ENCODE peak calls at places on chromosome 17, in five cellular contexts. S is neuronal stem cell, M is heart right ventricle, X is upper lobe of left lung, Y is RWPE1. O is an unnamed sample.

GRCh38 chr17:40936976-40937375 is 470 bp downstream of the KRT23 start:
- DNase-seq in S (no peak), M (no peak), X (no peak), Y (no peak), O (no peak)

GRCh38 chr17:42760652-42761581 is at the start of gene RAMP2:
- DNase-seq in S (no peak), M (peak; percentile 42), X (peak; percentile 91), Y (no peak), O (no peak)

GRCh38 chr17:39536468-39536867 is 71.3 kb downstream of the NEUROD2 start:
- DNase-seq in S (no peak), M (no peak), X (no peak), Y (no peak), O (no peak)

GRCh38 chr17:13827118-13827517 is 225.4 kb upstream of the HS3ST3A1 start:
- DNase-seq in S (no peak), M (no peak), X (no peak), Y (no peak), O (no peak)

GRCh38 chr17:78822552-78822951 is 18.1 kb downstream of the USP36 start:
- DNase-seq in S (no peak), M (no peak), X (no peak), Y (peak; percentile 83), O (no peak)

GRCh38 chr17:63290784-63291183 is 155.3 kb downstream of the CYB561 start:
- DNase-seq in S (no peak), M (no peak), X (no peak), Y (no peak), O (no peak)

GRCh38 chr17:52831536-52831935 is 673.0 kb upstream of the CA10 start:
- DNase-seq in S (no peak), M (no peak), X (no peak), Y (no peak), O (no peak)

GRCh38 chr17:4175921-4176802 is 33.2 kb downstream of the CYB5D2 start:
- DNase-seq in S (no peak), M (no peak), X (no peak), Y (no peak), O (no peak)

GRCh38 chr17:62648954-62649294 is 21.5 kb downstream of the MRC2 start:
- DNase-seq in S (no peak), M (no peak), X (no peak), Y (no peak), O (no peak)

GRCh38 chr17:53264730-53265129 is 558.0 kb upstream of the KIF2B start:
- DNase-seq in S (no peak), M (no peak), X (no peak), Y (no peak), O (no peak)

GRCh38 chr17:82113941-82114340 is 15.9 kb upstream of the FASN start:
- DNase-seq in S (no peak), M (no peak), X (no peak), Y (no peak), O (no peak)

GRCh38 chr17:32568673-32569072 is 81.9 kb downstream of the CDK5R1 start:
- DNase-seq in S (no peak), M (no peak), X (no peak), Y (no peak), O (no peak)

GRCh38 chr17:63626551-63627228 is 4.5 kb downstream of the MAP3K3 start:
- DNase-seq in S (no peak), M (no peak), X (no peak), Y (no peak), O (no peak)

GRCh38 chr17:80253631-80254395 is 6.8 kb upstream of the RNF213 start:
- DNase-seq in S (no peak), M (no peak), X (no peak), Y (no peak), O (no peak)

GRCh38 chr17:66177048-66177447 is 14.9 kb downstream of the CEP112 start:
- DNase-seq in S (no peak), M (no peak), X (no peak), Y (no peak), O (no peak)

GRCh38 chr17:55319933-55320593 is 55.3 kb downstream of the HLF start:
- DNase-seq in S (no peak), M (no peak), X (no peak), Y (no peak), O (no peak)

GRCh38 chr17:73492802-73493139 is 151.5 kb downstream of the SDK2 start:
- DNase-seq in S (no peak), M (no peak), X (no peak), Y (no peak), O (no peak)

GRCh38 chr17:69874220-69874670 is 200.8 kb upstream of the KCNJ16 start:
- DNase-seq in S (no peak), M (no peak), X (no peak), Y (peak; percentile 48), O (no peak)

GRCh38 chr17:15436399-15437369 is 30.7 kb downstream of the CDRT4 start:
- DNase-seq in S (no peak), M (peak; percentile 75), X (no peak), Y (no peak), O (peak; percentile 70)

GRCh38 chr17:205817-206216 is 24.4 kb upstream of the DOC2B start:
- DNase-seq in S (no peak), M (no peak), X (no peak), Y (no peak), O (no peak)

GRCh38 chr17:42274812-42275526 is 1.2 kb downstream of the STAT5B start:
- DNase-seq in S (no peak), M (no peak), X (no peak), Y (no peak), O (no peak)

GRCh38 chr17:29645516-29646051 is 22.9 kb upstream of the CORO6 start:
- DNase-seq in S (no peak), M (peak; percentile 61), X (no peak), Y (no peak), O (peak; percentile 95)

GRCh38 chr17:79504181-79504605 is 106.7 kb downstream of the RBFOX3 start:
- DNase-seq in S (no peak), M (no peak), X (no peak), Y (no peak), O (no peak)

GRCh38 chr17:46976626-46977270 is 2.3 kb downstream of the RPRML start:
- DNase-seq in S (no peak), M (no peak), X (no peak), Y (no peak), O (no peak)

GRCh38 chr17:73142763-73143395 is 21.9 kb upstream of the SSTR2 start:
- DNase-seq in S (no peak), M (no peak), X (no peak), Y (no peak), O (no peak)

GRCh38 chr17:41415411-41415810 is 9.0 kb downstream of the KRT37 start:
- DNase-seq in S (no peak), M (no peak), X (no peak), Y (no peak), O (no peak)

GRCh38 chr17:17809527-17810373 is 27.0 kb downstream of the SREBF1 start:
- DNase-seq in S (peak; percentile 76), M (peak; percentile 56), X (peak; percentile 89), Y (no peak), O (peak; percentile 51)

GRCh38 chr17:38431343-38432145 is 3.3 kb downstream of the ARHGAP23 start:
- DNase-seq in S (no peak), M (no peak), X (no peak), Y (no peak), O (no peak)

GRCh38 chr17:82323514-82324234 is 6.3 kb upstream of the CD7 start:
- DNase-seq in S (no peak), M (no peak), X (peak; percentile 70), Y (no peak), O (no peak)

GRCh38 chr17:64071111-64071510 is 50.7 kb upstream of the ICAM2 start:
- DNase-seq in S (no peak), M (no peak), X (no peak), Y (no peak), O (no peak)

GRCh38 chr17:50347087-50347893 is 1.4 kb downstream of the XYLT2 start:
- DNase-seq in S (no peak), M (no peak), X (peak; percentile 44), Y (no peak), O (peak; percentile 51)

DNA sequence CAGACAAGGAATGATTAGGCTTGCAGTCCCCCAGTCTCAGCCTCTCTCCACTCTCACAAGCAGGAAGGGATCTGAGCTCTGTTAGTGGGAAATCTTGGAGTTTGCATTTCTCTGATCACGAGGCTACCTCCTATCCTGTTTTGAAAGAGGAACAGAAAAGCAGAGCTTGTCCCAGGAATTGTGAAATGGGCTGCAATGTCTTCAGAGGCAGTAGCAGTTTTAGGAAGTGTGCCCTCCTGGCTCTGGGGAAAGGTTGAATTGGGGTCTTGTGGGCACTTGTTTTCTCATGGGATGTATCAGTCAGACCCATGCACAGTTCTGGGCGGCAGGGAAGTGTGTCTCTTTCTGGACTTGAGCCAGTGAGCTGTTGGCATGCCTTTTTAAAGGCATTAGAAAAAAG is 22.8 kb downstream of the NUP85 start:
- DNase-seq in S (no peak), M (no peak), X (no peak), Y (no peak), O (peak; percentile 47)
- H3K27ac ChIP-seq in S (no peak overlapping the region), M (peak overlapping the region; percentile 4), X (peak overlapping the region; percentile 59), Y (peak overlapping the region; percentile 39), O (no peak overlapping the region)

GRCh38 chr17:27065588-27065987 is 228.3 kb upstream of the WSB1 start:
- DNase-seq in S (no peak), M (no peak), X (no peak), Y (no peak), O (no peak)
- H3K27ac ChIP-seq in S (no peak overlapping the region), M (no peak overlapping the region), X (no peak overlapping the region), Y (no peak overlapping the region), O (no peak overlapping the region)

DNA sequence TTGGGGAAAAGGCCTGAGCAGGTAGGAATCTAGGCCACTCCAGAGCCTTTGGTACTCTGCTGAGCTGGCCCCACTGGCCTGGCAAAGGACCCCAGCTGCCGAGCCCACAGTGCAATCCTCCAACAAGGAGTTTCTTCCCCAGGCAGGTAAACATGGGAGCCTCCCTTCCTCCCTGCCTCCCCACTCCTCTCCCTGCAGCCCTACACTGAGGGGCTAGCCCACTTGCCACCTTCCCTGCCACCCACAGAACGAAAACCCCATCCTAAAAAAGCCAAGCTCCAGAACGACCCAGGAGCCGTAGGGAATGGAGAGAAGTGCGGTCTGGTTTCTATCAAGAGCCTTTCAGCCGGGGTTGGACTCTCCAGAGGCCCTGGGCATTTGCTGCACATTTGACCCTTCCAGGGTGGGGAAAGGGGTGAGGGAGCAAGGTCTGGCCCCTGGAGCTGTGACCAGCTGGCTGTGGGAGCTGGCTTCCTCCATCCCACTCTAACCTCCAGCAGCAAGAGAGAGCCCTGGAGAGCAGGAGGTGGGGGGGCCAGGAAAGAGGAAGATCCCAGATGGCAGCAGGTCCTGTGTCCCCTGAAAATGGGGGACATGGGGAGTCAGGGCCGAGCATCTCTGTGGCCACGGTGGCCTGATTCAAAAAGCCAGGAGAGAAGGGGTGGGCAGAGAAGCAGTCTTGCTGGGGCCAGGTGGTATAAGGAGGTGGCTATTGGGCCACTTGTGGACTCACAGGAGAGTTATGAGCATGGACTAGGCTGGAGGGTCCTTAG is 1.3 kb downstream of the HID1 start:
- DNase-seq in S (no peak), M (no peak), X (no peak), Y (no peak), O (no peak)
- H3K27ac ChIP-seq in S (no peak overlapping the region), M (peak overlapping the region; percentile 86), X (peak overlapping the region; percentile 64), Y (no peak overlapping the region), O (no peak overlapping the region)

DNA sequence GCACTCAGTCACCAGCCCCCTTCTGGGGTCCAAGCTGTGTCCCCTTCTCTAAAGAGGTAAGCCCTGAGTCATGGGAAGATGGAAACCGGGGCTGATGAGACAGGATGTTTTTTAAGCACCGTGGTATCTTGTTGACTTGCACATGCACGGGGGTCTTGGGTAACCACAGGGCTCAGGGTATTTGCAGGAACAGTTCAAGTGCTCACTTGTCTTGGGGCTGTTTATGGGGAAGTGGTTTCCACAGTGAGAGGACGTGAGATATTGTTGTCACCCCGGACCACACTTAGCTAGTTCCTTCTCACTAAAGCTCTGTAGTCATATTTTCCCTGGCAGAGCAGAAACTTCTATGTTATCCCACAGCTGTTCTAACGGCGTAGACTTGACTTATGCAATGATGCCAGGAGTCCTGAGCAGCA is 7.7 kb downstream of the CCL3L1 start:
- DNase-seq in S (no peak), M (peak; percentile 56), X (no peak), Y (no peak), O (peak; percentile 45)
- H3K27ac ChIP-seq in S (no peak overlapping the region), M (no peak overlapping the region), X (peak overlapping the region; percentile 49), Y (no peak overlapping the region), O (no peak overlapping the region)